ENCODE peak calls at places on chromosomes 2 and 18, in six cellular contexts. One of them, this sample, is unnamed.

GRCh38 chr2:146982393-146982846 is 862.4 kb upstream of the ACVR2A start:
- DNase-seq in A549: no peak
- DNase-seq in body of pancreas: peak; percentile 14
- DNase-seq in neural progenitor cell: no peak
- DNase-seq in HL-60: no peak
- DNase-seq in GM23338: no peak
- DNase-seq in this sample: peak; percentile 81

GRCh38 chr2:37648316-37649011 is 23.0 kb downstream of the CDC42EP3 start:
- DNase-seq in A549: no peak
- DNase-seq in body of pancreas: peak; percentile 30
- DNase-seq in neural progenitor cell: no peak
- DNase-seq in HL-60: no peak
- DNase-seq in GM23338: no peak
- DNase-seq in this sample: no peak

GRCh38 chr2:181022652-181023051 is 42.2 kb downstream of the UBE2E3 start:
- DNase-seq in A549: no peak
- DNase-seq in body of pancreas: no peak
- DNase-seq in neural progenitor cell: no peak
- DNase-seq in HL-60: no peak
- DNase-seq in GM23338: no peak
- DNase-seq in this sample: no peak

GRCh38 chr2:18987592-18988073 is 370.8 kb downstream of the OSR1 start:
- DNase-seq in A549: peak; percentile 27
- DNase-seq in body of pancreas: peak; percentile 77
- DNase-seq in neural progenitor cell: no peak
- DNase-seq in HL-60: no peak
- DNase-seq in GM23338: no peak
- DNase-seq in this sample: peak; percentile 83

GRCh38 chr2:160431441-160431840 is 62.2 kb downstream of the RBMS1 start:
- DNase-seq in A549: no peak
- DNase-seq in body of pancreas: no peak
- DNase-seq in neural progenitor cell: no peak
- DNase-seq in HL-60: peak; percentile 68
- DNase-seq in GM23338: no peak
- DNase-seq in this sample: no peak

GRCh38 chr2:23630111-23630480 is 245.1 kb downstream of the KLHL29 start:
- DNase-seq in A549: no peak
- DNase-seq in body of pancreas: no peak
- DNase-seq in neural progenitor cell: no peak
- DNase-seq in HL-60: no peak
- DNase-seq in GM23338: no peak
- DNase-seq in this sample: no peak

GRCh38 chr18:76518073-76518472 is 23.0 kb upstream of the ZNF516 start:
- DNase-seq in A549: no peak
- DNase-seq in body of pancreas: no peak
- DNase-seq in neural progenitor cell: peak; percentile 33
- DNase-seq in HL-60: no peak
- DNase-seq in GM23338: peak; percentile 24
- DNase-seq in this sample: no peak

GRCh38 chr2:126614529-126615279 is 41.3 kb upstream of the GYPC start:
- DNase-seq in A549: no peak
- DNase-seq in body of pancreas: no peak
- DNase-seq in neural progenitor cell: no peak
- DNase-seq in HL-60: no peak
- DNase-seq in GM23338: no peak
- DNase-seq in this sample: no peak

GRCh38 chr2:168097431-168097830 is 150.0 kb downstream of the STK39 start:
- DNase-seq in A549: no peak
- DNase-seq in body of pancreas: no peak
- DNase-seq in neural progenitor cell: no peak
- DNase-seq in HL-60: no peak
- DNase-seq in GM23338: no peak
- DNase-seq in this sample: peak; percentile 98

GRCh38 chr2:157592983-157593382 is 35.7 kb downstream of the ACVR1C start:
- DNase-seq in A549: no peak
- DNase-seq in body of pancreas: no peak
- DNase-seq in neural progenitor cell: no peak
- DNase-seq in HL-60: no peak
- DNase-seq in GM23338: no peak
- DNase-seq in this sample: no peak

GRCh38 chr2:10954856-10955818 is 43.4 kb downstream of the KCNF1 start:
- DNase-seq in A549: no peak
- DNase-seq in body of pancreas: no peak
- DNase-seq in neural progenitor cell: no peak
- DNase-seq in HL-60: no peak
- DNase-seq in GM23338: no peak
- DNase-seq in this sample: peak; percentile 92

GRCh38 chr2:239776441-239777033 is 248.6 kb downstream of the NDUFA10 start:
- DNase-seq in A549: no peak
- DNase-seq in body of pancreas: no peak
- DNase-seq in neural progenitor cell: no peak
- DNase-seq in HL-60: no peak
- DNase-seq in GM23338: no peak
- DNase-seq in this sample: no peak

GRCh38 chr2:2273421-2273820 is 57.7 kb downstream of the MYT1L start:
- DNase-seq in A549: no peak
- DNase-seq in body of pancreas: no peak
- DNase-seq in neural progenitor cell: no peak
- DNase-seq in HL-60: no peak
- DNase-seq in GM23338: no peak
- DNase-seq in this sample: no peak

GRCh38 chr2:195768454-195768853 is 111.4 kb downstream of the SLC39A10 start:
- DNase-seq in A549: no peak
- DNase-seq in body of pancreas: no peak
- DNase-seq in neural progenitor cell: no peak
- DNase-seq in HL-60: no peak
- DNase-seq in GM23338: no peak
- DNase-seq in this sample: no peak

GRCh38 chr18:74869904-74870863 is 272.5 kb downstream of the ZNF407 start:
- DNase-seq in A549: no peak
- DNase-seq in body of pancreas: no peak
- DNase-seq in neural progenitor cell: peak; percentile 57
- DNase-seq in HL-60: no peak
- DNase-seq in GM23338: no peak
- DNase-seq in this sample: no peak

GRCh38 chr2:23828986-23829385 is 97.9 kb downstream of the ATAD2B start:
- DNase-seq in A549: no peak
- DNase-seq in body of pancreas: no peak
- DNase-seq in neural progenitor cell: no peak
- DNase-seq in HL-60: no peak
- DNase-seq in GM23338: no peak
- DNase-seq in this sample: no peak

GRCh38 chr2:202196727-202197126 is 41.7 kb downstream of the SUMO1 start:
- DNase-seq in A549: no peak
- DNase-seq in body of pancreas: no peak
- DNase-seq in neural progenitor cell: no peak
- DNase-seq in HL-60: peak; percentile 14
- DNase-seq in GM23338: no peak
- DNase-seq in this sample: no peak

GRCh38 chr2:84526562-84526961 is 10.3 kb downstream of the DNAH6 start:
- DNase-seq in A549: no peak
- DNase-seq in body of pancreas: no peak
- DNase-seq in neural progenitor cell: no peak
- DNase-seq in HL-60: no peak
- DNase-seq in GM23338: no peak
- DNase-seq in this sample: no peak

GRCh38 chr2:227623225-227623624 is 5.9 kb downstream of the SCYGR4 start:
- DNase-seq in A549: no peak
- DNase-seq in body of pancreas: no peak
- DNase-seq in neural progenitor cell: no peak
- DNase-seq in HL-60: no peak
- DNase-seq in GM23338: no peak
- DNase-seq in this sample: peak; percentile 26

GRCh38 chr2:4047961-4048891 is 344.9 kb downstream of the DCDC2C start:
- DNase-seq in A549: no peak
- DNase-seq in body of pancreas: no peak
- DNase-seq in neural progenitor cell: no peak
- DNase-seq in HL-60: no peak
- DNase-seq in GM23338: no peak
- DNase-seq in this sample: peak; percentile 8

GRCh38 chr2:187210726-187211125 is 237.3 kb downstream of the CALCRL start:
- DNase-seq in A549: no peak
- DNase-seq in body of pancreas: no peak
- DNase-seq in neural progenitor cell: no peak
- DNase-seq in HL-60: no peak
- DNase-seq in GM23338: no peak
- DNase-seq in this sample: no peak

GRCh38 chr2:126756125-126756524 is 100.2 kb downstream of the GYPC start:
- DNase-seq in A549: no peak
- DNase-seq in body of pancreas: no peak
- DNase-seq in neural progenitor cell: no peak
- DNase-seq in HL-60: no peak
- DNase-seq in GM23338: no peak
- DNase-seq in this sample: no peak

GRCh38 chr2:221780281-221780688 is 208.2 kb upstream of the EPHA4 start:
- DNase-seq in A549: no peak
- DNase-seq in body of pancreas: no peak
- DNase-seq in neural progenitor cell: peak; percentile 27
- DNase-seq in HL-60: no peak
- DNase-seq in GM23338: peak; percentile 33
- DNase-seq in this sample: peak; percentile 25

GRCh38 chr2:178804791-178805190 is 2.4 kb downstream of the TTN start:
- DNase-seq in A549: peak; percentile 30
- DNase-seq in body of pancreas: no peak
- DNase-seq in neural progenitor cell: peak; percentile 43
- DNase-seq in HL-60: no peak
- DNase-seq in GM23338: peak; percentile 78
- DNase-seq in this sample: peak; percentile 22

GRCh38 chr2:3399403-3399802 is 19.9 kb downstream of the TRAPPC12 start:
- DNase-seq in A549: no peak
- DNase-seq in body of pancreas: no peak
- DNase-seq in neural progenitor cell: no peak
- DNase-seq in HL-60: no peak
- DNase-seq in GM23338: no peak
- DNase-seq in this sample: no peak

GRCh38 chr18:50696436-50696835 is 123.4 kb downstream of the MRO start:
- DNase-seq in A549: no peak
- DNase-seq in body of pancreas: no peak
- DNase-seq in neural progenitor cell: no peak
- DNase-seq in HL-60: no peak
- DNase-seq in GM23338: no peak
- DNase-seq in this sample: no peak

GRCh38 chr18:50697509-50697908 is 122.3 kb downstream of the MRO start:
- DNase-seq in A549: no peak
- DNase-seq in body of pancreas: no peak
- DNase-seq in neural progenitor cell: no peak
- DNase-seq in HL-60: no peak
- DNase-seq in GM23338: no peak
- DNase-seq in this sample: no peak

GRCh38 chr18:50695431-50696176 is 124.2 kb downstream of the MRO start:
- DNase-seq in A549: no peak
- DNase-seq in body of pancreas: no peak
- DNase-seq in neural progenitor cell: no peak
- DNase-seq in HL-60: no peak
- DNase-seq in GM23338: no peak
- DNase-seq in this sample: no peak

GRCh38 chr18:50696929-50697328 is 122.9 kb downstream of the MRO start:
- DNase-seq in A549: no peak
- DNase-seq in body of pancreas: no peak
- DNase-seq in neural progenitor cell: no peak
- DNase-seq in HL-60: no peak
- DNase-seq in GM23338: peak; percentile 13
- DNase-seq in this sample: no peak

GRCh38 chr18:50694147-50694546 is 125.7 kb downstream of the MRO start:
- DNase-seq in A549: no peak
- DNase-seq in body of pancreas: no peak
- DNase-seq in neural progenitor cell: no peak
- DNase-seq in HL-60: no peak
- DNase-seq in GM23338: no peak
- DNase-seq in this sample: no peak
- H3K27ac ChIP-seq in A549: no peak overlapping the region
- H3K27ac ChIP-seq in body of pancreas: no peak overlapping the region
- H3K27ac ChIP-seq in neural progenitor cell: no peak overlapping the region
- H3K27ac ChIP-seq in HL-60: no peak overlapping the region
- H3K27ac ChIP-seq in GM23338: no peak overlapping the region
- H3K27ac ChIP-seq in this sample: no peak overlapping the region

GRCh38 chr18:28999711-29000110 is 822.8 kb upstream of the CDH2 start:
- DNase-seq in A549: no peak
- DNase-seq in body of pancreas: no peak
- DNase-seq in neural progenitor cell: no peak
- DNase-seq in HL-60: no peak
- DNase-seq in GM23338: no peak
- DNase-seq in this sample: no peak

GRCh38 chr18:28995319-28995718 is 818.4 kb upstream of the CDH2 start:
- DNase-seq in A549: no peak
- DNase-seq in body of pancreas: no peak
- DNase-seq in neural progenitor cell: no peak
- DNase-seq in HL-60: no peak
- DNase-seq in GM23338: no peak
- DNase-seq in this sample: no peak
- TF ChIP-seq CTCF in A549: no peak
- TF ChIP-seq CTCF in body of pancreas: no peak
- TF ChIP-seq CTCF in neural progenitor cell: peak; percentile 18
- TF ChIP-seq CTCF in HL-60: no peak
- TF ChIP-seq CTCF in GM23338: peak; percentile 39
- TF ChIP-seq CTCF in this sample: peak; percentile 60

DNA sequence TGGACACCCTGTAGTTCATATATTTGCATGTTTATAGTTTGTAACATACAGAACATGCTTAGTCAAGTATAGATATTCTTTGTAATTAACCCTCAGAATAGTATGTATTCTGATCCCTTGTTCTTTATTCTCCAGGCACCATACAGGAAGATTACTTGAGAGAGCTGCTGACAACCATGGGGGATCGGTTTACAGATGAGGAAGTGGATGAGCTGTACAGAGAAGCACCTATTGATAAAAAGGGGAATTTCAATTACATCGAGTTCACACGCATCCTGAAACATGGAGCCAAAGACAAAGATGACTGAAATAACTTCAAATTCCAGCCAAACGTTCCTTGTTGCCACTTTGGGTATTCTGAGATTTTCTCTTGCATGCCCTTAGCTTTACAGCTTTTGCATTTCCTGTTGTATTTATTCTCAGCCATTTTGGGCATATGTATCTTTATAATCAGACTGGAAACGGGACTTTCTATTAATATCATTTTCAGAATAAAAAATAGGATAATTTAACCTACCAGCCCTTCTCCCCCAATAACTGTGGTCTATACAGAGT is 6.2 kb upstream of the MYL12B start:
- DNase-seq in A549: no peak
- DNase-seq in body of pancreas: no peak
- DNase-seq in neural progenitor cell: no peak
- DNase-seq in HL-60: no peak
- DNase-seq in GM23338: no peak
- DNase-seq in this sample: no peak
- H3K27ac ChIP-seq in A549: no peak overlapping the region
- H3K27ac ChIP-seq in body of pancreas: peak overlapping the region; percentile 96
- H3K27ac ChIP-seq in neural progenitor cell: no peak overlapping the region
- H3K27ac ChIP-seq in HL-60: peak overlapping the region; percentile 8
- H3K27ac ChIP-seq in GM23338: no peak overlapping the region
- H3K27ac ChIP-seq in this sample: no peak overlapping the region

GRCh38 chr18:40582105-40582504 is 1372.9 kb upstream of the PIK3C3 start:
- DNase-seq in A549: no peak
- DNase-seq in body of pancreas: no peak
- DNase-seq in neural progenitor cell: no peak
- DNase-seq in HL-60: no peak
- DNase-seq in GM23338: peak; percentile 8
- DNase-seq in this sample: no peak
- TF ChIP-seq CTCF in A549: no peak
- TF ChIP-seq CTCF in body of pancreas: no peak
- TF ChIP-seq CTCF in neural progenitor cell: peak; percentile 17
- TF ChIP-seq CTCF in HL-60: no peak
- TF ChIP-seq CTCF in GM23338: peak; percentile 31
- TF ChIP-seq CTCF in this sample: no peak

This sample was measured in foreskin keratinocyte.